ENCODE peak calls at places on chromosomes 1 and 21, in six cellular contexts. V, D, U, H, Q and Z are unnamed samples.

GRCh38 chr1:145993618-145994390 is 2.6 kb downstream of the TXNIP start:
- DNase-seq in V (no peak), D (no peak), U (no peak), H (no peak), Q (no peak), Z (no peak)

GRCh38 chr1:10495942-10496341 is 21.2 kb downstream of the PEX14 start:
- DNase-seq in V (no peak), D (no peak), U (peak; percentile 18), H (no peak), Q (no peak), Z (no peak)

GRCh38 chr1:2855206-2856075 is 53.9 kb upstream of the TTC34 start:
- DNase-seq in V (no peak), D (no peak), U (no peak), H (peak; percentile 13), Q (no peak), Z (no peak)

GRCh38 chr1:81179239-81179638 is 621.5 kb upstream of the ADGRL2 start:
- DNase-seq in V (no peak), D (no peak), U (no peak), H (no peak), Q (no peak), Z (no peak)

GRCh38 chr21:41648591-41649031 is 118.2 kb downstream of the RIPK4 start:
- DNase-seq in V (no peak), D (no peak), U (no peak), H (no peak), Q (no peak), Z (no peak)

GRCh38 chr1:82485591-82486369 is 685.0 kb downstream of the ADGRL2 start:
- DNase-seq in V (no peak), D (no peak), U (no peak), H (peak; percentile 33), Q (no peak), Z (no peak)

GRCh38 chr1:202553560-202554038 is 156.7 kb downstream of the SYT2 start:
- DNase-seq in V (no peak), D (no peak), U (no peak), H (no peak), Q (no peak), Z (peak; percentile 55)

GRCh38 chr1:160850541-160850940 is 12.1 kb downstream of the CD244 start:
- DNase-seq in V (no peak), D (no peak), U (no peak), H (no peak), Q (no peak), Z (no peak)

GRCh38 chr1:94302497-94302896 is 65.1 kb upstream of the ARHGAP29 start:
- DNase-seq in V (no peak), D (no peak), U (no peak), H (no peak), Q (no peak), Z (no peak)

GRCh38 chr21:46390603-46391545 is 66.9 kb downstream of the PCNT start:
- DNase-seq in V (no peak), D (no peak), U (no peak), H (no peak), Q (no peak), Z (no peak)